ENCODE peak calls at places on chromosomes 16 and 17, in five cellular contexts. D is WTC11; R is effector memory CD8-positive, alpha-beta T cell; L is neuronal stem cell; T is posterior vena cava. N is an unnamed sample.

GRCh38 chr17:47281246-47281645 is 27.6 kb downstream of the ITGB3 start:
- DNase-seq in D (no peak), R (no peak), L (no peak), T (no peak), N (no peak)

GRCh38 chr17:38449364-38449763 is 21.1 kb downstream of the ARHGAP23 start:
- DNase-seq in D (peak), R (no peak), L (no peak), T (no peak), N (no peak)

GRCh38 chr16:57994361-57994760 is 6.1 kb downstream of the ZNF319 start:
- DNase-seq in D (no peak), R (no peak), L (no peak), T (no peak), N (no peak)

GRCh38 chr17:59327891-59328290 is 3.6 kb upstream of the YPEL2 start:
- DNase-seq in D (no peak), R (no peak), L (no peak), T (no peak), N (no peak)

GRCh38 chr17:15782809-15783208 is 50.7 kb downstream of the TBC1D26 start:
- DNase-seq in D (peak), R (no peak), L (no peak), T (peak), N (no peak)

GRCh38 chr17:17205368-17206148 is 575 bp downstream of the PLD6 start:
- DNase-seq in D (peak), R (peak), L (no peak), T (peak), N (peak)

GRCh38 chr16:71626018-71626857 is at the start of gene MARVELD3:
- DNase-seq in D (peak), R (peak), L (no peak), T (no peak), N (no peak)

GRCh38 chr17:43661699-43662431 is at the start of gene MEOX1:
- DNase-seq in D (no peak), R (no peak), L (no peak), T (no peak), N (no peak)

GRCh38 chr17:78510141-78510935 is 66.9 kb downstream of the DNAH17 start:
- DNase-seq in D (no peak), R (no peak), L (no peak), T (no peak), N (no peak)

GRCh38 chr16:50593410-50594139 is 45.4 kb downstream of the NKD1 start:
- DNase-seq in D (peak), R (no peak), L (peak), T (no peak), N (no peak)

GRCh38 chr16:55471448-55472097 is 7.4 kb upstream of the MMP2 start:
- DNase-seq in D (no peak), R (no peak), L (no peak), T (no peak), N (no peak)

N was measured in CD8-positive, alpha-beta memory T cell.